ENCODE peak calls at places on chromosome 1, in four cellular contexts. One of them, this sample, is unnamed.

GRCh38 chr1:100494393-100495084 is 43.4 kb upstream of the GPR88 start:
- DNase-seq in D341Med: no peak
- DNase-seq in smooth muscle cell of the brain vasculature: no peak
- DNase-seq in kidney tubule cell: peak
- DNase-seq in this sample: peak

GRCh38 chr1:160954158-160955104 is at the start of gene ITLN2:
- DNase-seq in D341Med: peak
- DNase-seq in kidney tubule cell: peak
- DNase-seq in smooth muscle cell of the brain vasculature: no peak
- DNase-seq in this sample: peak

GRCh38 chr1:24329797-24330543 is 10.8 kb downstream of the GRHL3 start:
- DNase-seq in D341Med: no peak
- DNase-seq in kidney tubule cell: no peak
- DNase-seq in smooth muscle cell of the brain vasculature: peak
- DNase-seq in this sample: peak

GRCh38 chr1:62309906-62310305 is 9.3 kb downstream of the KANK4 start:
- DNase-seq in kidney tubule cell: no peak
- DNase-seq in D341Med: no peak
- DNase-seq in smooth muscle cell of the brain vasculature: no peak
- DNase-seq in this sample: no peak

GRCh38 chr1:25501235-25502058 is 42.0 kb upstream of the LDLRAP1 start:
- DNase-seq in smooth muscle cell of the brain vasculature: no peak
- DNase-seq in D341Med: peak
- DNase-seq in kidney tubule cell: peak
- DNase-seq in this sample: peak

GRCh38 chr1:179588425-179589024 is 3.1 kb upstream of the TDRD5 start:
- DNase-seq in kidney tubule cell: peak
- DNase-seq in smooth muscle cell of the brain vasculature: no peak
- DNase-seq in D341Med: no peak
- DNase-seq in this sample: no peak

GRCh38 chr1:92481598-92482403 is 4.9 kb downstream of the GFI1 start:
- DNase-seq in D341Med: peak
- DNase-seq in kidney tubule cell: no peak
- DNase-seq in smooth muscle cell of the brain vasculature: no peak
- DNase-seq in this sample: peak

GRCh38 chr1:5525597-5526384 is 466.4 kb downstream of the NPHP4 start:
- DNase-seq in smooth muscle cell of the brain vasculature: no peak
- DNase-seq in kidney tubule cell: no peak
- DNase-seq in D341Med: peak
- DNase-seq in this sample: no peak

GRCh38 chr1:111570781-111571181 is 48.8 kb upstream of the RAP1A start:
- DNase-seq in D341Med: no peak
- DNase-seq in kidney tubule cell: peak
- DNase-seq in smooth muscle cell of the brain vasculature: no peak
- DNase-seq in this sample: peak

GRCh38 chr1:32500387-32501209 is 35.7 kb downstream of the ZBTB8B start:
- DNase-seq in kidney tubule cell: peak
- DNase-seq in D341Med: peak
- DNase-seq in smooth muscle cell of the brain vasculature: no peak
- DNase-seq in this sample: peak

GRCh38 chr1:204829133-204829532 is 41.5 kb upstream of the NFASC start:
- DNase-seq in D341Med: no peak
- DNase-seq in kidney tubule cell: no peak
- DNase-seq in smooth muscle cell of the brain vasculature: no peak
- DNase-seq in this sample: no peak

GRCh38 chr1:94550800-94551241 is 9.3 kb upstream of the F3 start:
- DNase-seq in D341Med: no peak
- DNase-seq in kidney tubule cell: no peak
- DNase-seq in smooth muscle cell of the brain vasculature: no peak
- DNase-seq in this sample: no peak

This sample was measured in mammary epithelial cell.